ENCODE peak calls at places on chromosomes 12 and 14, in nine cellular contexts. One of them, this sample, is unnamed.

GRCh38 chr12:113862570-113863454 is 103.3 kb downstream of the RBM19 start:
- DNase-seq in AG09309: peak
- DNase-seq in cardiac fibroblast: peak
- DNase-seq in BJ: peak
- DNase-seq in mucosa of descending colon: no peak
- DNase-seq in heart right ventricle: no peak
- DNase-seq in uterus: no peak
- DNase-seq in K562: peak
- DNase-seq in brain microvascular endothelial cell: peak
- DNase-seq in this sample: no peak

GRCh38 chr14:104084251-104085002 is 1.1 kb upstream of the ASPG start:
- DNase-seq in AG09309: no peak
- DNase-seq in cardiac fibroblast: no peak
- DNase-seq in BJ: no peak
- DNase-seq in mucosa of descending colon: peak
- DNase-seq in heart right ventricle: no peak
- DNase-seq in uterus: no peak
- DNase-seq in K562: no peak
- DNase-seq in brain microvascular endothelial cell: no peak
- DNase-seq in this sample: no peak

GRCh38 chr12:75007133-75007532 is 202.5 kb downstream of the KCNC2 start:
- DNase-seq in AG09309: no peak
- DNase-seq in cardiac fibroblast: no peak
- DNase-seq in BJ: no peak
- DNase-seq in mucosa of descending colon: no peak
- DNase-seq in heart right ventricle: no peak
- DNase-seq in uterus: no peak
- DNase-seq in K562: no peak
- DNase-seq in brain microvascular endothelial cell: no peak
- DNase-seq in this sample: no peak

GRCh38 chr12:68964013-68964412 is 31.0 kb upstream of the CPM start:
- DNase-seq in AG09309: no peak
- DNase-seq in cardiac fibroblast: no peak
- DNase-seq in BJ: no peak
- DNase-seq in mucosa of descending colon: no peak
- DNase-seq in heart right ventricle: no peak
- DNase-seq in uterus: no peak
- DNase-seq in K562: no peak
- DNase-seq in brain microvascular endothelial cell: no peak
- DNase-seq in this sample: no peak

GRCh38 chr14:63295231-63295685 is 23.5 kb downstream of the GPHB5 start:
- DNase-seq in AG09309: no peak
- DNase-seq in cardiac fibroblast: peak
- DNase-seq in BJ: no peak
- DNase-seq in mucosa of descending colon: no peak
- DNase-seq in heart right ventricle: no peak
- DNase-seq in uterus: no peak
- DNase-seq in K562: no peak
- DNase-seq in brain microvascular endothelial cell: no peak
- DNase-seq in this sample: no peak

GRCh38 chr12:6083606-6084005 is 40.9 kb downstream of the VWF start:
- DNase-seq in AG09309: no peak
- DNase-seq in cardiac fibroblast: no peak
- DNase-seq in BJ: no peak
- DNase-seq in mucosa of descending colon: no peak
- DNase-seq in heart right ventricle: no peak
- DNase-seq in uterus: no peak
- DNase-seq in K562: no peak
- DNase-seq in brain microvascular endothelial cell: no peak
- DNase-seq in this sample: no peak

GRCh38 chr12:124390442-124391116 is 95.7 kb downstream of the RFLNA start:
- DNase-seq in AG09309: no peak
- DNase-seq in cardiac fibroblast: peak
- DNase-seq in BJ: no peak
- DNase-seq in mucosa of descending colon: peak
- DNase-seq in heart right ventricle: no peak
- DNase-seq in uterus: no peak
- DNase-seq in K562: no peak
- DNase-seq in brain microvascular endothelial cell: peak
- DNase-seq in this sample: no peak

GRCh38 chr12:102849722-102850447 is 67.2 kb downstream of the PAH start:
- DNase-seq in AG09309: no peak
- DNase-seq in cardiac fibroblast: no peak
- DNase-seq in BJ: no peak
- DNase-seq in mucosa of descending colon: no peak
- DNase-seq in heart right ventricle: no peak
- DNase-seq in uterus: no peak
- DNase-seq in K562: no peak
- DNase-seq in brain microvascular endothelial cell: no peak
- DNase-seq in this sample: no peak

GRCh38 chr14:50835280-50835679 is 4.3 kb upstream of the NIN start:
- DNase-seq in AG09309: no peak
- DNase-seq in cardiac fibroblast: peak
- DNase-seq in BJ: no peak
- DNase-seq in mucosa of descending colon: no peak
- DNase-seq in heart right ventricle: no peak
- DNase-seq in uterus: no peak
- DNase-seq in K562: no peak
- DNase-seq in brain microvascular endothelial cell: no peak
- DNase-seq in this sample: no peak

GRCh38 chr12:124286414-124286813 is 8.5 kb upstream of the RFLNA start:
- DNase-seq in AG09309: no peak
- DNase-seq in cardiac fibroblast: no peak
- DNase-seq in BJ: no peak
- DNase-seq in mucosa of descending colon: peak
- DNase-seq in heart right ventricle: no peak
- DNase-seq in uterus: no peak
- DNase-seq in K562: no peak
- DNase-seq in brain microvascular endothelial cell: no peak
- DNase-seq in this sample: no peak

GRCh38 chr12:26124491-26125450 is at the start of gene BHLHE41:
- DNase-seq in AG09309: no peak
- DNase-seq in cardiac fibroblast: peak
- DNase-seq in BJ: no peak
- DNase-seq in mucosa of descending colon: peak
- DNase-seq in heart right ventricle: peak
- DNase-seq in uterus: peak
- DNase-seq in K562: no peak
- DNase-seq in brain microvascular endothelial cell: peak
- DNase-seq in this sample: peak

GRCh38 chr12:77685112-77685511 is 145.6 kb upstream of the NAV3 start:
- DNase-seq in AG09309: peak
- DNase-seq in cardiac fibroblast: peak
- DNase-seq in BJ: peak
- DNase-seq in mucosa of descending colon: no peak
- DNase-seq in heart right ventricle: no peak
- DNase-seq in uterus: peak
- DNase-seq in K562: peak
- DNase-seq in brain microvascular endothelial cell: peak
- DNase-seq in this sample: peak

GRCh38 chr14:105075364-105076295 is 10.4 kb upstream of the GPR132 start:
- DNase-seq in AG09309: no peak
- DNase-seq in cardiac fibroblast: no peak
- DNase-seq in BJ: no peak
- DNase-seq in mucosa of descending colon: peak
- DNase-seq in heart right ventricle: peak
- DNase-seq in uterus: no peak
- DNase-seq in K562: peak
- DNase-seq in brain microvascular endothelial cell: peak
- DNase-seq in this sample: peak

GRCh38 chr14:81164167-81164774 is 56.5 kb downstream of the GTF2A1 start:
- DNase-seq in AG09309: peak
- DNase-seq in cardiac fibroblast: peak
- DNase-seq in BJ: no peak
- DNase-seq in mucosa of descending colon: peak
- DNase-seq in heart right ventricle: no peak
- DNase-seq in uterus: peak
- DNase-seq in K562: peak
- DNase-seq in brain microvascular endothelial cell: peak
- DNase-seq in this sample: peak

GRCh38 chr12:59595097-59595496 is 732 bp upstream of the SLC16A7 start:
- DNase-seq in AG09309: no peak
- DNase-seq in cardiac fibroblast: no peak
- DNase-seq in BJ: no peak
- DNase-seq in mucosa of descending colon: no peak
- DNase-seq in heart right ventricle: no peak
- DNase-seq in uterus: no peak
- DNase-seq in K562: no peak
- DNase-seq in brain microvascular endothelial cell: no peak
- DNase-seq in this sample: no peak
- H3K4me3 ChIP-seq in AG09309: no peak
- H3K4me3 ChIP-seq in cardiac fibroblast: peak
- H3K4me3 ChIP-seq in BJ: peak
- H3K4me3 ChIP-seq in mucosa of descending colon: no peak
- H3K4me3 ChIP-seq in heart right ventricle: peak
- H3K4me3 ChIP-seq in uterus: peak
- H3K4me3 ChIP-seq in K562: no peak
- H3K4me3 ChIP-seq in brain microvascular endothelial cell: peak
- H3K4me3 ChIP-seq in this sample: peak

GRCh38 chr14:91955168-91955567 is 7.7 kb upstream of the FBLN5 start:
- DNase-seq in AG09309: no peak
- DNase-seq in cardiac fibroblast: no peak
- DNase-seq in BJ: no peak
- DNase-seq in mucosa of descending colon: no peak
- DNase-seq in heart right ventricle: no peak
- DNase-seq in uterus: no peak
- DNase-seq in K562: no peak
- DNase-seq in brain microvascular endothelial cell: no peak
- DNase-seq in this sample: no peak

GRCh38 chr14:91947196-91948184 is at the start of gene FBLN5:
- DNase-seq in AG09309: peak
- DNase-seq in cardiac fibroblast: peak
- DNase-seq in BJ: peak
- DNase-seq in mucosa of descending colon: peak
- DNase-seq in heart right ventricle: peak
- DNase-seq in uterus: peak
- DNase-seq in K562: no peak
- DNase-seq in brain microvascular endothelial cell: peak
- DNase-seq in this sample: peak

GRCh38 chr14:91956616-91957015 is 9.1 kb upstream of the FBLN5 start:
- DNase-seq in AG09309: no peak
- DNase-seq in cardiac fibroblast: no peak
- DNase-seq in BJ: no peak
- DNase-seq in mucosa of descending colon: no peak
- DNase-seq in heart right ventricle: no peak
- DNase-seq in uterus: no peak
- DNase-seq in K562: no peak
- DNase-seq in brain microvascular endothelial cell: no peak
- DNase-seq in this sample: no peak

GRCh38 chr14:91957876-91958313 is 10.4 kb upstream of the FBLN5 start:
- DNase-seq in AG09309: no peak
- DNase-seq in cardiac fibroblast: no peak
- DNase-seq in BJ: no peak
- DNase-seq in mucosa of descending colon: no peak
- DNase-seq in heart right ventricle: no peak
- DNase-seq in uterus: no peak
- DNase-seq in K562: no peak
- DNase-seq in brain microvascular endothelial cell: no peak
- DNase-seq in this sample: no peak

DNA sequence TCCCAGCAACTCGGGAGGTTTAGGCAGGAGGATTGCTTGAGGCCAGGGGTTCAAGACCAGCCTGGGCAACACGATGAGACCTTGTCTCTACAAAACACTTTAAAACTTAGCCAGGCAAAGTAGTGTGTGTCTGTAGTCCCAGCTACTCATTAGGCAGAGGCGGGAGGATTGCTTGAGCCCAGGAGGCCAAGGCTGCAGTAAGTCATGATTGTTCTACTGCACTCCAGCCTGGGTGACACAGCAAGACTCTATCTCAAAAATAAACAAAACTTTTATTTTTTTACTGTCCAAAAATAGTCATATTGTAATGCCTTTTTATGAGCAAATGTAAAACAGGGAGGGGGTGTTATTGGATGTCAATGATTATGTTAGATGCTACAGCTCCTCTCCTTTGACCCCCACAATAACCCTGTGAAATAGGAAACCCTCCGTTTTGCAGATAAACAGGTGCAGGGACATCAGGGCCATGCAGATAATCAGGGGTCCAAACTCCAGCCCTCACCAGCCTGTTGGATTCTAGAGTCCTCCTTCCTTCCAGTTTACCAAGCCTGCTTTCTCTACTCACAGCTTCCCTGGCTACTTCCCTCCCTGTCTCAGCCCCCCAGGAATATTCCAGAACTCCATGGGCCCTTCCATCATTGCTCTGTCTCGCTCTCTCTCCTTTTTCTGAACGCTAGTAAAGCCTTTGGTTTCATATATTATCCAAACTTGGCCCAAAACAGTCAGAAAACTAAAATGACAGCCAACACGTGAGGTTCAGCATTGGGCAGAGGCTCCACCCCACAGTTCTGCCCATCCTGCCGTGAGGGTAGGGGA is 5.9 kb upstream of the FBLN5 start:
- DNase-seq in AG09309: no peak
- DNase-seq in cardiac fibroblast: peak
- DNase-seq in BJ: no peak
- DNase-seq in mucosa of descending colon: no peak
- DNase-seq in heart right ventricle: no peak
- DNase-seq in uterus: no peak
- DNase-seq in K562: no peak
- DNase-seq in brain microvascular endothelial cell: peak
- DNase-seq in this sample: no peak
- TF ChIP-seq CTCF in AG09309: no peak
- TF ChIP-seq CTCF in cardiac fibroblast: no peak
- TF ChIP-seq CTCF in BJ: no peak
- TF ChIP-seq CTCF in mucosa of descending colon: no peak
- TF ChIP-seq CTCF in heart right ventricle: no peak
- TF ChIP-seq CTCF in uterus: no peak
- TF ChIP-seq CTCF in K562: no peak
- TF ChIP-seq CTCF in brain microvascular endothelial cell: no peak
- TF ChIP-seq CTCF in this sample: no peak

DNA sequence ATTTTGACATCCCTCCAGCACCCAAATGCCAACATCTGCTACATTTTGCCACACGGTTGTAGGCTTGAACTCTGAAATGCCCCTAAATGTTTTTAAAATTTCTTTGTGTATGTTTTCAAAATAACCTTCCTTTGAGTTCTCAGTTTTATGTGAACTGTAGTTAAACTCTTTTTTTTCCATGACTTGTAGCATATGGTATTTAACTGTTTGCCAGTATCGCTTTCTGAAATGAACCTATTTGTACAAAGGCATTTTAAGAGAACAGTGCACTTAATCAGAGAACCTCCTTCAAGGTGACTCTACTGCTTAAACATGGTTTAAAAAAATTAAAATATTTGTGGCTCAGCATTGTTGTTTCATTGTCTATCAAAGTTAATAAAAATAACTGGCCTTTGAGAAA is 61.5 kb downstream of the PDE3A start:
- DNase-seq in AG09309: no peak
- DNase-seq in cardiac fibroblast: peak
- DNase-seq in BJ: no peak
- DNase-seq in mucosa of descending colon: no peak
- DNase-seq in heart right ventricle: no peak
- DNase-seq in uterus: no peak
- DNase-seq in K562: no peak
- DNase-seq in brain microvascular endothelial cell: no peak
- DNase-seq in this sample: no peak
- H3K4me3 ChIP-seq in AG09309: no peak
- H3K4me3 ChIP-seq in cardiac fibroblast: no peak
- H3K4me3 ChIP-seq in BJ: no peak
- H3K4me3 ChIP-seq in mucosa of descending colon: no peak
- H3K4me3 ChIP-seq in heart right ventricle: no peak
- H3K4me3 ChIP-seq in uterus: no peak
- H3K4me3 ChIP-seq in K562: no peak
- H3K4me3 ChIP-seq in brain microvascular endothelial cell: no peak
- H3K4me3 ChIP-seq in this sample: no peak

GRCh38 chr14:61064210-61064609 is 83.2 kb downstream of the SLC38A6 start:
- DNase-seq in AG09309: no peak
- DNase-seq in cardiac fibroblast: no peak
- DNase-seq in BJ: no peak
- DNase-seq in mucosa of descending colon: no peak
- DNase-seq in heart right ventricle: no peak
- DNase-seq in uterus: no peak
- DNase-seq in K562: peak
- DNase-seq in brain microvascular endothelial cell: no peak
- DNase-seq in this sample: no peak
- TF ChIP-seq CTCF in AG09309: no peak
- TF ChIP-seq CTCF in cardiac fibroblast: no peak
- TF ChIP-seq CTCF in BJ: no peak
- TF ChIP-seq CTCF in mucosa of descending colon: no peak
- TF ChIP-seq CTCF in heart right ventricle: no peak
- TF ChIP-seq CTCF in uterus: no peak
- TF ChIP-seq CTCF in K562: no peak
- TF ChIP-seq CTCF in brain microvascular endothelial cell: no peak
- TF ChIP-seq CTCF in this sample: no peak

This sample was measured in WERI-Rb-1.